ENCODE peak calls at places on chromosome 11, in four cellular contexts. T is H1, C is suprapubic skin, Y is GM12865. J is an unnamed sample.

GRCh38 chr11:46700251-46701077 is at the start of the genes ARHGAP1 and ZNF408:
- DNase-seq in T (peak), Y (peak), C (peak), J (peak)

GRCh38 chr11:31810779-31811647 is at the start of gene PAX6:
- DNase-seq in Y (peak), T (no peak), C (no peak), J (no peak)

GRCh38 chr11:7448126-7448525 is 37.2 kb upstream of the OLFML1 start:
- DNase-seq in C (no peak), Y (no peak), T (no peak), J (no peak)

GRCh38 chr11:208917-209260 is 1.4 kb downstream of the RIC8A start:
- DNase-seq in C (peak), T (no peak), Y (no peak), J (no peak)

GRCh38 chr11:96213500-96213899 is 129.5 kb downstream of the MAML2 start:
- DNase-seq in Y (no peak), T (no peak), C (no peak), J (no peak)

GRCh38 chr11:35042265-35042664 is 96.7 kb upstream of the CD44 start:
- DNase-seq in Y (no peak), T (no peak), C (no peak), J (no peak)

GRCh38 chr11:59247535-59248227 is 35.0 kb upstream of the MPEG1 start:
- DNase-seq in T (no peak), Y (no peak), C (no peak), J (no peak)

GRCh38 chr11:10770626-10771254 is 19.7 kb downstream of the CTR9 start:
- DNase-seq in C (no peak), T (no peak), Y (peak), J (peak)

GRCh38 chr11:119340335-119341221 is at the start of gene C1QTNF5:
- DNase-seq in Y (no peak), C (peak), T (no peak), J (no peak)

GRCh38 chr11:81255905-81256304 is 1477.8 kb downstream of the FAM181B start:
- DNase-seq in T (no peak), Y (peak), C (no peak), J (no peak)

GRCh38 chr11:85540635-85541034 is 86.5 kb downstream of the DLG2 start:
- DNase-seq in C (no peak), Y (no peak), T (peak), J (no peak)

GRCh38 chr11:47353978-47354774 is 1.7 kb upstream of the MYBPC3 start:
- DNase-seq in T (no peak), Y (no peak), C (no peak), J (no peak)

GRCh38 chr11:57407521-57407920 is 17.1 kb upstream of the PRG2 start:
- DNase-seq in Y (no peak), T (no peak), C (no peak), J (no peak)

GRCh38 chr11:1784761-1785650 is 21.3 kb upstream of the CTSD start:
- DNase-seq in Y (no peak), T (no peak), C (no peak), J (no peak)

GRCh38 chr11:68617925-68618809 is 66.2 kb upstream of the GAL start:
- DNase-seq in T (no peak), Y (no peak), C (no peak), J (no peak)

GRCh38 chr11:77175869-77176539 is 48.0 kb downstream of the MYO7A start:
- DNase-seq in C (no peak), T (no peak), Y (peak), J (no peak)

DNA sequence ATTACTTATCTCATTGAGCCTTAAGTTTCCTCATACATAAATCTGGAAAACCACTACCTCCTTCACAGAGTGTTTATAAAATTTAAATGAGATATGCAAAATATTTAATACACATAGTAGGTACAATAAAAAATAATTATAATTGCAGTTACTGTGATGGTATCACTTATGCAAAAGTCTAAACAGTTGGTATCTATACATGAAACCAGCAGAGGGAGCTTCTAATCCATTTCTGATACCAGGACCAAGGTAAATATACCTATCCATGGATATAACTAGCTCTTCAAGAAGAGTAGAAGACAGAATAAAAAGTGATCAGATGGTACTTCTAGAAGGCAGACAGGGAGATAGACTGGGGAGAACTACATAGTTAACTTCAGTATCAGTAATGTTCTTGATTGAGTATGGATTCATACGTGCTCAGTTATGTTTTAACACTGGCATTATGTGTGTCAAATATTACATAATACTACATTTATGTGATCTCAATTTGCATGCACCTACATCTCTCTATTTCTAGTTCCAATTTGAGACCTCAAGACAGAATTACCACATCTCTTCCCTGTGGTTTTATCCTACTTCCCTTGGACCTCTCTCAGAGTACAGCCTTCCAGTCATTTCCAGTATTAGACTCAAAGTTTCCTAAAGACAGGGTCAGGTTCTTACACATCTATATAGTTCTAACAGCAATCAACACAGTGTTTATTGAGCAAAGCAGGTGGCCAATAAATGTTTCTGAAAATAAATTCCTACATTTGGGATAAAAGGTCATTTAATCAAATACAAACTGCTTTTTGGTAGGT is 13.7 kb upstream of the TSG101 start:
- DNase-seq in Y (peak), T (no peak), C (no peak), J (no peak)
- TF ChIP-seq CTCF in Y (peak), T (no peak), C (peak), J (peak)

DNA sequence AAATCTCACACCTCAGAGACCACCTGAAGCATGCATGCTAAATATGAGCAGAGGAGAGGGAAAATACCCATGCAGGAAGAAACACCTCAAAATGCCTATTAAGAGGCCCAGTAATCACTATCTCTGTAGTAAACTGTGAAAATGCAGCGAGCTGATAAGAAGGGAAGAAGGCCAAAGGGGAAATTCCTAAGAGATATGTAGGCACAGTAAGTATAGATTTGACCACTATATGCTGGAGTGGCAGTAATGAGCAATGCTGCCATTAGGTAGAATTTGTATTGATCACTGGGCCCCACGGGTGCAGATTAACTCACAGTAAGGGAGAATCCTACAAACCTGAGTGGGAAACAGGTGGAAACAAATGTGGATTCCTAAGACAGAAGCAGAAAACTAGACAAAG is 1813.1 kb upstream of the RAG2 start:
- DNase-seq in Y (no peak), T (no peak), C (no peak), J (no peak)
- TF ChIP-seq CTCF in Y (no peak), T (no peak), C (no peak), J (peak)

GRCh38 chr11:112437096-112437495 is 176.4 kb upstream of the PLET1 start:
- DNase-seq in Y (no peak), C (no peak), T (no peak), J (no peak)

GRCh38 chr11:112440518-112440917 is 179.9 kb upstream of the PLET1 start:
- DNase-seq in Y (peak), T (peak), C (no peak), J (no peak)

GRCh38 chr11:112439614-112440013 is 179.0 kb upstream of the PLET1 start:
- DNase-seq in Y (no peak), T (no peak), C (no peak), J (no peak)
- TF ChIP-seq CTCF in Y (no peak), T (no peak), C (no peak), J (no peak)

DNA sequence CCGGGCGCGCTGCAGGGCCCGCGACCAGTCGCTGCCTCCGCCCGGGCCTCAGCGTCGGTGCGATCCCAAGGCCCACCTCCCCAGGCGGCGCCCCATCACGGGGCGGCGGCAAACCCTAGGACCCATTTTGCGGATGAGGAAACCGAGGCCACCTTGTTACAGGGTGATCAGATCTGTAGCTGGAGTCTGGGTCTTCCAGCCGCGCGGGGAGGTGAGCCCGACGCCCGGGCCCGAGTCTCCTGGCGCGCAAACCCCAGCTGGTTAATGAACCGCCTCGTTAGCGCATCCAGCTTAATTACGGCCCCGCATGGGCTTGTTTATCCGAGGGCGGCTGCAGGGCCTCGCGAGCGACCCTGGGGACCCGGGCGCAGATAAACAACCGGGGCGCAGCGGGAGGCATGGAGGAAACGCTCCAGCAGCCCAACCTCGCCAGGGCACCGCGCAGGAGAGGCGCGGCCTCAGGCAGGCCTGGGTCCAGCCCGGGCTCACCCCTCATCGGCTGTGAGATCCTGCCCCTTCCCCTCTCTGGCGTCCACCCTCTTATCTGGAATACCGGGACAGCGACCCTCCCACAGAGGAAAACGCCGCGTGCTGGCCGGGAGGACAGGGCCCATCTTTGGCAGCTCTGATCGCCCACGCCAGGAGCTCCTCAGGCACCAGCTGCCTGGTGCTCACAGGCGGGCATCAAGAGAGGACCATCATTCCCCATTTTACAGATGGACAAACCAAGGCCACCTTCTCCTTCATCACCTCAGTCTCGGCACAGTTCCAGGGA is 14.7 kb downstream of the OTUB1 start:
- DNase-seq in C (no peak), Y (no peak), T (no peak), J (no peak)
- TF ChIP-seq CTCF in C (no peak), Y (no peak), T (no peak), J (peak)

GRCh38 chr11:14417186-14417585 is 58.2 kb upstream of the RRAS2 start:
- DNase-seq in T (no peak), C (no peak), Y (no peak), J (no peak)

GRCh38 chr11:14411818-14412217 is 52.8 kb upstream of the RRAS2 start:
- DNase-seq in T (no peak), C (peak), Y (no peak), J (no peak)

GRCh38 chr11:14413307-14414072 is 54.5 kb upstream of the RRAS2 start:
- DNase-seq in C (no peak), Y (peak), T (peak), J (no peak)

GRCh38 chr11:14417975-14418374 is 59.0 kb upstream of the RRAS2 start:
- DNase-seq in C (no peak), Y (no peak), T (no peak), J (no peak)

DNA sequence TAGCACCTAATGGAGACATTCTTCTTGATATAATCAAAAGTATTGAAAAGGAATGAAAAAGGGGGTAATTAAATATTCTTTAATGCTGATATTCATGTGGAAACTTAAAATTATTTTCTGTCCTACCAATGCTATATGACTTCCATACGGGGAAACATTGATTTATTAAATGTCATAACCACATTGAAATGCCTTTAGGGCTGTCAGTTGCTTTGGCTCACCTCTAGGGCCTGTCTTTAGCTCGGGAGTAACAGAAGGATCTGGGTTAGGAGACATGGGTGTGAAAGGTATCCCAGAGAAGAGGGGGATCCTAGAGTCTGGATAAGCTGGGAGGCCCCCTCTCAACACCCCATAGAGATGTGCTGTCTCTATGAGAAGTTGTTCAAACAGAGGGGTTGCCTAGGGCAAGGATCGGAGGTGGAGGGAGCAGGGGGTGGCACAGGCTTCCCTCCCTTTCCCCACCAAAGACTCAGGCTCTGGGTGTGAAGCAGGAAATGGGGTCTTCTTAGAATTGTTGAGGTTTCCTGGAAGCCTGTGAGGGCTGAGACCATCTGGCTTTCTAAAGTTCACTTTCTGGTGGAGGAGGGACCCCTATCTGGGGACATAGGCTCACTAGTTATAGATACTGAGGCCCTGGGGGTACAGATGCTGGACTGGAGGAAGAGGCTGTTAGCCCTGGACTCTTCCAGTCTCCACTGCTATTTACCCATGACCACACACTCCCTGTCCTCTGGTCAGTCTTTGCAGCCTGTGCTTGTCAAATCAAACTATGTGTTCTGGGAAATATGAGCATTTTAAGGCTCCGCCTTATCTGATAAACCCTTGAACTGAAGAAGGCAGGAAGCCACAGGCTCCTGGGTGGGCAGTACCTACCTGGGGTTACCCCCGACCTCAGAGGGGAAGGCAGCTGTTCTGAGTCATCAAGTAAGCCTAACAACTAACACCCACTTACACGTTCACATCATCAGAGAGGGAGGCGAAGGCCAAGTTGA is 55.8 kb upstream of the RRAS2 start:
- DNase-seq in T (no peak), Y (peak), C (no peak), J (no peak)
- TF ChIP-seq CTCF in T (no peak), Y (no peak), C (no peak), J (no peak)